ENCODE peak calls at places on chromosomes 7 and 10, in eight cellular contexts. One of them, this sample, is unnamed.

GRCh38 chr7:30459591-30460245 is 18.9 kb downstream of the NOD1 start:
- DNase-seq in omental fat pad: no peak
- DNase-seq in right lobe of liver: no peak
- DNase-seq in cardiac muscle cell: no peak
- DNase-seq in B cell: no peak
- DNase-seq in brain microvascular endothelial cell: peak
- DNase-seq in AG04450: peak
- DNase-seq in left ventricle myocardium inferior: no peak
- DNase-seq in this sample: peak

GRCh38 chr10:13056461-13057077 is 43.4 kb upstream of the OPTN start:
- DNase-seq in B cell: no peak
- DNase-seq in AG04450: peak
- DNase-seq in brain microvascular endothelial cell: peak
- DNase-seq in omental fat pad: no peak
- DNase-seq in right lobe of liver: no peak
- DNase-seq in cardiac muscle cell: peak
- DNase-seq in left ventricle myocardium inferior: no peak
- DNase-seq in this sample: peak

GRCh38 chr10:132370426-132371340 is 26.3 kb upstream of the PWWP2B start:
- DNase-seq in B cell: no peak
- DNase-seq in cardiac muscle cell: no peak
- DNase-seq in AG04450: no peak
- DNase-seq in brain microvascular endothelial cell: no peak
- DNase-seq in right lobe of liver: peak
- DNase-seq in omental fat pad: no peak
- DNase-seq in left ventricle myocardium inferior: no peak
- DNase-seq in this sample: no peak

GRCh38 chr10:34884272-34884952 is 69.3 kb upstream of the PARD3 start:
- DNase-seq in left ventricle myocardium inferior: no peak
- DNase-seq in brain microvascular endothelial cell: no peak
- DNase-seq in AG04450: no peak
- DNase-seq in omental fat pad: no peak
- DNase-seq in right lobe of liver: peak
- DNase-seq in cardiac muscle cell: no peak
- DNase-seq in B cell: no peak
- DNase-seq in this sample: no peak

GRCh38 chr10:4847580-4848020 is 21.6 kb downstream of the AKR1E2 start:
- DNase-seq in omental fat pad: no peak
- DNase-seq in left ventricle myocardium inferior: no peak
- DNase-seq in B cell: no peak
- DNase-seq in right lobe of liver: no peak
- DNase-seq in brain microvascular endothelial cell: peak
- DNase-seq in cardiac muscle cell: no peak
- DNase-seq in AG04450: peak
- DNase-seq in this sample: peak

GRCh38 chr7:16594061-16594460 is 51.5 kb downstream of the ANKMY2 start:
- DNase-seq in B cell: no peak
- DNase-seq in omental fat pad: no peak
- DNase-seq in left ventricle myocardium inferior: no peak
- DNase-seq in cardiac muscle cell: no peak
- DNase-seq in brain microvascular endothelial cell: peak
- DNase-seq in right lobe of liver: no peak
- DNase-seq in AG04450: no peak
- DNase-seq in this sample: no peak

GRCh38 chr7:26990268-26990667 is 105.5 kb downstream of the HOXA1 start:
- DNase-seq in cardiac muscle cell: no peak
- DNase-seq in left ventricle myocardium inferior: no peak
- DNase-seq in omental fat pad: no peak
- DNase-seq in right lobe of liver: no peak
- DNase-seq in brain microvascular endothelial cell: no peak
- DNase-seq in B cell: no peak
- DNase-seq in AG04450: no peak
- DNase-seq in this sample: no peak

GRCh38 chr7:29945259-29945809 is 44.3 kb downstream of the SCRN1 start:
- DNase-seq in brain microvascular endothelial cell: no peak
- DNase-seq in right lobe of liver: no peak
- DNase-seq in omental fat pad: no peak
- DNase-seq in left ventricle myocardium inferior: no peak
- DNase-seq in AG04450: no peak
- DNase-seq in B cell: no peak
- DNase-seq in cardiac muscle cell: no peak
- DNase-seq in this sample: no peak

GRCh38 chr10:127228195-127228785 is 31.9 kb upstream of the INSYN2A start:
- DNase-seq in left ventricle myocardium inferior: no peak
- DNase-seq in AG04450: no peak
- DNase-seq in right lobe of liver: no peak
- DNase-seq in omental fat pad: no peak
- DNase-seq in B cell: no peak
- DNase-seq in cardiac muscle cell: no peak
- DNase-seq in brain microvascular endothelial cell: peak
- DNase-seq in this sample: no peak

GRCh38 chr7:101608772-101609713 is 20.1 kb downstream of the MYL10 start:
- DNase-seq in left ventricle myocardium inferior: no peak
- DNase-seq in right lobe of liver: no peak
- DNase-seq in B cell: no peak
- DNase-seq in cardiac muscle cell: no peak
- DNase-seq in brain microvascular endothelial cell: no peak
- DNase-seq in AG04450: no peak
- DNase-seq in omental fat pad: no peak
- DNase-seq in this sample: no peak

GRCh38 chr7:93811198-93811597 is 79.4 kb downstream of the TFPI2 start:
- DNase-seq in cardiac muscle cell: no peak
- DNase-seq in B cell: no peak
- DNase-seq in brain microvascular endothelial cell: no peak
- DNase-seq in omental fat pad: no peak
- DNase-seq in right lobe of liver: no peak
- DNase-seq in AG04450: no peak
- DNase-seq in left ventricle myocardium inferior: no peak
- DNase-seq in this sample: no peak

GRCh38 chr7:130071701-130072622 is 1.6 kb downstream of the KLHDC10 start:
- DNase-seq in left ventricle myocardium inferior: no peak
- DNase-seq in omental fat pad: no peak
- DNase-seq in brain microvascular endothelial cell: peak
- DNase-seq in cardiac muscle cell: peak
- DNase-seq in AG04450: peak
- DNase-seq in B cell: peak
- DNase-seq in right lobe of liver: peak
- DNase-seq in this sample: peak

GRCh38 chr7:90877201-90877600 is 281.1 kb downstream of the CDK14 start:
- DNase-seq in right lobe of liver: no peak
- DNase-seq in omental fat pad: no peak
- DNase-seq in brain microvascular endothelial cell: no peak
- DNase-seq in B cell: no peak
- DNase-seq in cardiac muscle cell: no peak
- DNase-seq in AG04450: no peak
- DNase-seq in left ventricle myocardium inferior: no peak
- DNase-seq in this sample: no peak

GRCh38 chr10:43665054-43665453 is 16.4 kb upstream of the ZNF32 start:
- DNase-seq in right lobe of liver: no peak
- DNase-seq in AG04450: no peak
- DNase-seq in B cell: no peak
- DNase-seq in cardiac muscle cell: no peak
- DNase-seq in brain microvascular endothelial cell: no peak
- DNase-seq in omental fat pad: no peak
- DNase-seq in left ventricle myocardium inferior: no peak
- DNase-seq in this sample: no peak

GRCh38 chr7:144835166-144835611 is 664 bp downstream of the TPK1 start:
- DNase-seq in left ventricle myocardium inferior: peak
- DNase-seq in right lobe of liver: peak
- DNase-seq in cardiac muscle cell: no peak
- DNase-seq in omental fat pad: no peak
- DNase-seq in brain microvascular endothelial cell: peak
- DNase-seq in AG04450: no peak
- DNase-seq in B cell: peak
- DNase-seq in this sample: peak

GRCh38 chr7:141956084-141956483 is 9.3 kb upstream of the CLEC5A start:
- DNase-seq in brain microvascular endothelial cell: no peak
- DNase-seq in left ventricle myocardium inferior: no peak
- DNase-seq in omental fat pad: no peak
- DNase-seq in right lobe of liver: no peak
- DNase-seq in B cell: no peak
- DNase-seq in AG04450: no peak
- DNase-seq in cardiac muscle cell: no peak
- DNase-seq in this sample: peak

GRCh38 chr10:45375716-45376231 is 1.8 kb downstream of the ALOX5 start:
- DNase-seq in B cell: peak
- DNase-seq in omental fat pad: no peak
- DNase-seq in brain microvascular endothelial cell: no peak
- DNase-seq in left ventricle myocardium inferior: no peak
- DNase-seq in right lobe of liver: no peak
- DNase-seq in cardiac muscle cell: no peak
- DNase-seq in AG04450: no peak
- DNase-seq in this sample: no peak

GRCh38 chr10:21495686-21496284 is 29.7 kb downstream of the SKIDA1 start:
- DNase-seq in right lobe of liver: peak
- DNase-seq in AG04450: no peak
- DNase-seq in omental fat pad: peak
- DNase-seq in brain microvascular endothelial cell: peak
- DNase-seq in left ventricle myocardium inferior: peak
- DNase-seq in cardiac muscle cell: peak
- DNase-seq in B cell: peak
- DNase-seq in this sample: peak

GRCh38 chr10:21494221-21495001 is 31.1 kb downstream of the SKIDA1 start:
- DNase-seq in B cell: no peak
- DNase-seq in cardiac muscle cell: peak
- DNase-seq in brain microvascular endothelial cell: no peak
- DNase-seq in left ventricle myocardium inferior: peak
- DNase-seq in AG04450: no peak
- DNase-seq in omental fat pad: no peak
- DNase-seq in right lobe of liver: peak
- DNase-seq in this sample: no peak

GRCh38 chr10:21496285-21497176 is 29.0 kb downstream of the SKIDA1 start:
- DNase-seq in AG04450: no peak
- DNase-seq in left ventricle myocardium inferior: peak
- DNase-seq in omental fat pad: no peak
- DNase-seq in brain microvascular endothelial cell: no peak
- DNase-seq in B cell: peak
- DNase-seq in right lobe of liver: peak
- DNase-seq in cardiac muscle cell: peak
- DNase-seq in this sample: peak

GRCh38 chr10:21493841-21494220 is 31.7 kb downstream of the SKIDA1 start:
- DNase-seq in cardiac muscle cell: no peak
- DNase-seq in right lobe of liver: no peak
- DNase-seq in B cell: no peak
- DNase-seq in AG04450: no peak
- DNase-seq in omental fat pad: no peak
- DNase-seq in left ventricle myocardium inferior: no peak
- DNase-seq in brain microvascular endothelial cell: no peak
- DNase-seq in this sample: no peak

DNA sequence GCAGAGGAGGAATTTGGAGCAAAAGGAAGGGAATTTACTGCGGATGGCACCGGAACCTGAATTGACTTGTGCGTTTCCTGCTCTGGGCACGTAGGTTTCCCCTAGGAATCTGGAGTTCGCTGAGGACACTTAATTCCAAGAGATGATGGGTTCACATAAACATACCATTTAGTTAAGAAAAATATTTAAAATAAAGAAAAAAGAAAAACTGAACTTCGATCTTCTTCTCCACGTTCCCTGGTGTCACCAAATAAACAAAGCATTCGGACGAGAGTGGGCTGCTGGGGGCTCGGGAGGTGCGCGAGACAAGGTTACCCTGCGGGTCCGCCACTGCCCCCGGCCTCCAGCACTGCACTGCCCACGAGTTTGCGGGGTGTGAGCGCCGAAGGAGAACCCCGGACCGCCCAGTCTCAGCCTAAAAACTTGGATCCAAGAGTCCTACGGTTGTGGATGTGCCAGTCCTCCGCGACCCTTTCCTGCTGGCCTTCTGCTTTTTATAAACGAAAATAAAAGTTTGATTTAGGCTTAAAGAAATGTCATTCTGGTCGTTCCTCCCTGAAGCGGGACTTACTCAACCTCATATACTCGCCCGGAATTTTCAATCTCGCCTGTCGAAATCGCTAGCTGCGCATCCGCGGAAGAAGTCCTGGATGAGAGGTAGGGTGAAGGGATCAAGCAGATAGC is 30.3 kb downstream of the SKIDA1 start:
- DNase-seq in cardiac muscle cell: no peak
- DNase-seq in left ventricle myocardium inferior: no peak
- DNase-seq in B cell: no peak
- DNase-seq in right lobe of liver: no peak
- DNase-seq in omental fat pad: no peak
- DNase-seq in brain microvascular endothelial cell: no peak
- DNase-seq in AG04450: no peak
- DNase-seq in this sample: no peak
- TF ChIP-seq CTCF in cardiac muscle cell: peak
- TF ChIP-seq CTCF in left ventricle myocardium inferior: no peak
- TF ChIP-seq CTCF in B cell: no peak
- TF ChIP-seq CTCF in right lobe of liver: no peak
- TF ChIP-seq CTCF in omental fat pad: no peak
- TF ChIP-seq CTCF in brain microvascular endothelial cell: no peak
- TF ChIP-seq CTCF in AG04450: no peak
- TF ChIP-seq CTCF in this sample: no peak

DNA sequence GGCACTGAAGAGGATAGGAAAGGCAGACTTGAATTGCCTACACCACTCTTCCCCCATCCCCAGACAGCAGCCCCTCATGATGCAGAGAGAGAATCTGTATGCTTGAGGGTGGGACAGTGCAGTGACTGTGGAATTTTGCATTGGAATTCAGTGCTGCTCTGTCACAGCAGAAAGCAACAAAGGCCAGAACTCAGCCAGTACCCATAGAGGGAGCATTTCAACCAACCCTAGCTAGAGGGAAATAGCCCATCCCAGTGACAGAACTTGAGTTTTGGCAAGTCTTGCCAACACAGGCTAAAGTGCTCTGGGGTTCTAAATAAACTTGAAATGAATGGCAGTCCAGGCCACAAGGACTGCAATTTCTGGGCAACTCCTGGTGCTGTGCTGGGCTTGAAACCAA is 80.4 kb downstream of the TES start:
- DNase-seq in AG04450: no peak
- DNase-seq in cardiac muscle cell: no peak
- DNase-seq in omental fat pad: no peak
- DNase-seq in brain microvascular endothelial cell: no peak
- DNase-seq in B cell: no peak
- DNase-seq in left ventricle myocardium inferior: no peak
- DNase-seq in right lobe of liver: no peak
- DNase-seq in this sample: no peak
- TF ChIP-seq CTCF in AG04450: no peak
- TF ChIP-seq CTCF in cardiac muscle cell: peak
- TF ChIP-seq CTCF in omental fat pad: no peak
- TF ChIP-seq CTCF in brain microvascular endothelial cell: peak
- TF ChIP-seq CTCF in B cell: no peak
- TF ChIP-seq CTCF in left ventricle myocardium inferior: peak
- TF ChIP-seq CTCF in right lobe of liver: no peak
- TF ChIP-seq CTCF in this sample: no peak

GRCh38 chr7:149764481-149765398 is 8.6 kb downstream of the ZNF467 start:
- DNase-seq in cardiac muscle cell: peak
- DNase-seq in AG04450: no peak
- DNase-seq in omental fat pad: no peak
- DNase-seq in left ventricle myocardium inferior: no peak
- DNase-seq in right lobe of liver: no peak
- DNase-seq in brain microvascular endothelial cell: no peak
- DNase-seq in B cell: peak
- DNase-seq in this sample: no peak
- TF ChIP-seq CTCF in cardiac muscle cell: no peak
- TF ChIP-seq CTCF in AG04450: no peak
- TF ChIP-seq CTCF in omental fat pad: no peak
- TF ChIP-seq CTCF in left ventricle myocardium inferior: peak
- TF ChIP-seq CTCF in right lobe of liver: no peak
- TF ChIP-seq CTCF in brain microvascular endothelial cell: no peak
- TF ChIP-seq CTCF in B cell: no peak
- TF ChIP-seq CTCF in this sample: no peak

GRCh38 chr7:115271332-115272235 is 349.7 kb downstream of the MDFIC start:
- DNase-seq in cardiac muscle cell: no peak
- DNase-seq in left ventricle myocardium inferior: no peak
- DNase-seq in B cell: no peak
- DNase-seq in AG04450: peak
- DNase-seq in omental fat pad: no peak
- DNase-seq in brain microvascular endothelial cell: peak
- DNase-seq in right lobe of liver: no peak
- DNase-seq in this sample: no peak

GRCh38 chr7:115276791-115277190 is 354.9 kb downstream of the MDFIC start:
- DNase-seq in AG04450: no peak
- DNase-seq in cardiac muscle cell: no peak
- DNase-seq in B cell: no peak
- DNase-seq in left ventricle myocardium inferior: no peak
- DNase-seq in brain microvascular endothelial cell: no peak
- DNase-seq in right lobe of liver: no peak
- DNase-seq in omental fat pad: no peak
- DNase-seq in this sample: no peak
- TF ChIP-seq CTCF in AG04450: no peak
- TF ChIP-seq CTCF in cardiac muscle cell: no peak
- TF ChIP-seq CTCF in B cell: no peak
- TF ChIP-seq CTCF in left ventricle myocardium inferior: no peak
- TF ChIP-seq CTCF in brain microvascular endothelial cell: no peak
- TF ChIP-seq CTCF in right lobe of liver: no peak
- TF ChIP-seq CTCF in omental fat pad: no peak
- TF ChIP-seq CTCF in this sample: no peak